ENCODE peak calls at places on chromosomes 3 and 15, in six cellular contexts. One of them, this sample, is unnamed.

GRCh38 chr15:60135961-60136360 is 131.8 kb downstream of the FOXB1 start:
- DNase-seq in hippocampal formation: peak
- DNase-seq in NCI-H748 treated with DMSO at 0.1 percent for 48 hours: no peak
- DNase-seq in Calu3: no peak
- DNase-seq in posterior vena cava: no peak
- DNase-seq in stimulated activated effector memory CD8-positive, alpha-beta T cell treated with anti-CD3 and anti-CD28 coated beads, Interleukin-12 subunit alpha, Interleukin-12 subunit beta, amount 100 ng/mL, for 72 hours: no peak
- DNase-seq in this sample: no peak

GRCh38 chr15:39429898-39430357 is 151.0 kb upstream of the THBS1 start:
- DNase-seq in hippocampal formation: no peak
- DNase-seq in NCI-H748 treated with DMSO at 0.1 percent for 48 hours: no peak
- DNase-seq in Calu3: peak
- DNase-seq in posterior vena cava: no peak
- DNase-seq in stimulated activated effector memory CD8-positive, alpha-beta T cell treated with anti-CD3 and anti-CD28 coated beads, Interleukin-12 subunit alpha, Interleukin-12 subunit beta, amount 100 ng/mL, for 72 hours: no peak
- DNase-seq in this sample: no peak

GRCh38 chr15:48373855-48374421 is 42.7 kb downstream of the DUT start:
- DNase-seq in hippocampal formation: no peak
- DNase-seq in NCI-H748 treated with DMSO at 0.1 percent for 48 hours: no peak
- DNase-seq in Calu3: peak
- DNase-seq in posterior vena cava: peak
- DNase-seq in stimulated activated effector memory CD8-positive, alpha-beta T cell treated with anti-CD3 and anti-CD28 coated beads, Interleukin-12 subunit alpha, Interleukin-12 subunit beta, amount 100 ng/mL, for 72 hours: no peak
- DNase-seq in this sample: no peak

GRCh38 chr3:33030802-33031201 is 66.1 kb downstream of the GLB1 start:
- DNase-seq in hippocampal formation: no peak
- DNase-seq in NCI-H748 treated with DMSO at 0.1 percent for 48 hours: no peak
- DNase-seq in Calu3: no peak
- DNase-seq in posterior vena cava: no peak
- DNase-seq in stimulated activated effector memory CD8-positive, alpha-beta T cell treated with anti-CD3 and anti-CD28 coated beads, Interleukin-12 subunit alpha, Interleukin-12 subunit beta, amount 100 ng/mL, for 72 hours: no peak
- DNase-seq in this sample: no peak

GRCh38 chr15:74132681-74133070 is 2.3 kb downstream of the ISLR2 start:
- DNase-seq in hippocampal formation: no peak
- DNase-seq in NCI-H748 treated with DMSO at 0.1 percent for 48 hours: no peak
- DNase-seq in Calu3: no peak
- DNase-seq in posterior vena cava: no peak
- DNase-seq in stimulated activated effector memory CD8-positive, alpha-beta T cell treated with anti-CD3 and anti-CD28 coated beads, Interleukin-12 subunit alpha, Interleukin-12 subunit beta, amount 100 ng/mL, for 72 hours: no peak
- DNase-seq in this sample: no peak

GRCh38 chr3:186217820-186218164 is 108.9 kb upstream of the ETV5 start:
- DNase-seq in hippocampal formation: no peak
- DNase-seq in NCI-H748 treated with DMSO at 0.1 percent for 48 hours: no peak
- DNase-seq in Calu3: no peak
- DNase-seq in posterior vena cava: no peak
- DNase-seq in stimulated activated effector memory CD8-positive, alpha-beta T cell treated with anti-CD3 and anti-CD28 coated beads, Interleukin-12 subunit alpha, Interleukin-12 subunit beta, amount 100 ng/mL, for 72 hours: no peak
- DNase-seq in this sample: no peak

GRCh38 chr3:53236112-53236841 is 19.5 kb downstream of the TKT start:
- DNase-seq in hippocampal formation: peak
- DNase-seq in NCI-H748 treated with DMSO at 0.1 percent for 48 hours: no peak
- DNase-seq in Calu3: peak
- DNase-seq in posterior vena cava: peak
- DNase-seq in stimulated activated effector memory CD8-positive, alpha-beta T cell treated with anti-CD3 and anti-CD28 coated beads, Interleukin-12 subunit alpha, Interleukin-12 subunit beta, amount 100 ng/mL, for 72 hours: no peak
- DNase-seq in this sample: no peak

GRCh38 chr3:164794099-164794498 is 284.2 kb downstream of the SI start:
- DNase-seq in hippocampal formation: no peak
- DNase-seq in NCI-H748 treated with DMSO at 0.1 percent for 48 hours: no peak
- DNase-seq in Calu3: no peak
- DNase-seq in posterior vena cava: no peak
- DNase-seq in stimulated activated effector memory CD8-positive, alpha-beta T cell treated with anti-CD3 and anti-CD28 coated beads, Interleukin-12 subunit alpha, Interleukin-12 subunit beta, amount 100 ng/mL, for 72 hours: no peak
- DNase-seq in this sample: no peak

GRCh38 chr3:138946554-138947302 is at the start of the genes FOXL2 and FOXL2NB:
- DNase-seq in hippocampal formation: no peak
- DNase-seq in NCI-H748 treated with DMSO at 0.1 percent for 48 hours: no peak
- DNase-seq in Calu3: peak
- DNase-seq in posterior vena cava: no peak
- DNase-seq in stimulated activated effector memory CD8-positive, alpha-beta T cell treated with anti-CD3 and anti-CD28 coated beads, Interleukin-12 subunit alpha, Interleukin-12 subunit beta, amount 100 ng/mL, for 72 hours: no peak
- DNase-seq in this sample: peak

GRCh38 chr3:40534283-40534682 is 9.5 kb downstream of the ZNF621 start:
- DNase-seq in hippocampal formation: no peak
- DNase-seq in NCI-H748 treated with DMSO at 0.1 percent for 48 hours: no peak
- DNase-seq in Calu3: no peak
- DNase-seq in posterior vena cava: no peak
- DNase-seq in stimulated activated effector memory CD8-positive, alpha-beta T cell treated with anti-CD3 and anti-CD28 coated beads, Interleukin-12 subunit alpha, Interleukin-12 subunit beta, amount 100 ng/mL, for 72 hours: no peak
- DNase-seq in this sample: no peak

GRCh38 chr3:157129782-157130137 is 30.2 kb downstream of the CCNL1 start:
- DNase-seq in hippocampal formation: peak
- DNase-seq in NCI-H748 treated with DMSO at 0.1 percent for 48 hours: no peak
- DNase-seq in Calu3: peak
- DNase-seq in posterior vena cava: no peak
- DNase-seq in stimulated activated effector memory CD8-positive, alpha-beta T cell treated with anti-CD3 and anti-CD28 coated beads, Interleukin-12 subunit alpha, Interleukin-12 subunit beta, amount 100 ng/mL, for 72 hours: no peak
- DNase-seq in this sample: no peak

GRCh38 chr15:41943543-41944312 is 28.6 kb downstream of the EHD4 start:
- DNase-seq in hippocampal formation: no peak
- DNase-seq in NCI-H748 treated with DMSO at 0.1 percent for 48 hours: no peak
- DNase-seq in Calu3: no peak
- DNase-seq in posterior vena cava: no peak
- DNase-seq in stimulated activated effector memory CD8-positive, alpha-beta T cell treated with anti-CD3 and anti-CD28 coated beads, Interleukin-12 subunit alpha, Interleukin-12 subunit beta, amount 100 ng/mL, for 72 hours: no peak
- DNase-seq in this sample: no peak

GRCh38 chr3:101484805-101485620 is 28.0 kb downstream of the SENP7 start:
- DNase-seq in hippocampal formation: no peak
- DNase-seq in NCI-H748 treated with DMSO at 0.1 percent for 48 hours: no peak
- DNase-seq in Calu3: peak
- DNase-seq in posterior vena cava: no peak
- DNase-seq in stimulated activated effector memory CD8-positive, alpha-beta T cell treated with anti-CD3 and anti-CD28 coated beads, Interleukin-12 subunit alpha, Interleukin-12 subunit beta, amount 100 ng/mL, for 72 hours: no peak
- DNase-seq in this sample: no peak

GRCh38 chr3:107987036-107987557 is 103.7 kb downstream of the CD47 start:
- DNase-seq in hippocampal formation: no peak
- DNase-seq in NCI-H748 treated with DMSO at 0.1 percent for 48 hours: peak
- DNase-seq in Calu3: peak
- DNase-seq in posterior vena cava: peak
- DNase-seq in stimulated activated effector memory CD8-positive, alpha-beta T cell treated with anti-CD3 and anti-CD28 coated beads, Interleukin-12 subunit alpha, Interleukin-12 subunit beta, amount 100 ng/mL, for 72 hours: no peak
- DNase-seq in this sample: peak

GRCh38 chr3:49790626-49791411 is 4.5 kb upstream of the IP6K1 start:
- DNase-seq in hippocampal formation: no peak
- DNase-seq in NCI-H748 treated with DMSO at 0.1 percent for 48 hours: no peak
- DNase-seq in Calu3: no peak
- DNase-seq in posterior vena cava: peak
- DNase-seq in stimulated activated effector memory CD8-positive, alpha-beta T cell treated with anti-CD3 and anti-CD28 coated beads, Interleukin-12 subunit alpha, Interleukin-12 subunit beta, amount 100 ng/mL, for 72 hours: no peak
- DNase-seq in this sample: no peak

GRCh38 chr3:174488527-174488926 is 370.6 kb upstream of the NAALADL2 start:
- DNase-seq in hippocampal formation: no peak
- DNase-seq in NCI-H748 treated with DMSO at 0.1 percent for 48 hours: no peak
- DNase-seq in Calu3: no peak
- DNase-seq in posterior vena cava: no peak
- DNase-seq in stimulated activated effector memory CD8-positive, alpha-beta T cell treated with anti-CD3 and anti-CD28 coated beads, Interleukin-12 subunit alpha, Interleukin-12 subunit beta, amount 100 ng/mL, for 72 hours: no peak
- DNase-seq in this sample: no peak

GRCh38 chr3:141076026-141076797 is 25.1 kb downstream of the SPSB4 start:
- DNase-seq in hippocampal formation: no peak
- DNase-seq in NCI-H748 treated with DMSO at 0.1 percent for 48 hours: no peak
- DNase-seq in Calu3: no peak
- DNase-seq in posterior vena cava: no peak
- DNase-seq in stimulated activated effector memory CD8-positive, alpha-beta T cell treated with anti-CD3 and anti-CD28 coated beads, Interleukin-12 subunit alpha, Interleukin-12 subunit beta, amount 100 ng/mL, for 72 hours: no peak
- DNase-seq in this sample: no peak

GRCh38 chr3:34725774-34726173 is 913.6 kb upstream of the ARPP21 start:
- DNase-seq in hippocampal formation: no peak
- DNase-seq in NCI-H748 treated with DMSO at 0.1 percent for 48 hours: no peak
- DNase-seq in Calu3: no peak
- DNase-seq in posterior vena cava: no peak
- DNase-seq in stimulated activated effector memory CD8-positive, alpha-beta T cell treated with anti-CD3 and anti-CD28 coated beads, Interleukin-12 subunit alpha, Interleukin-12 subunit beta, amount 100 ng/mL, for 72 hours: no peak
- DNase-seq in this sample: no peak

GRCh38 chr15:65996901-65997300 is 127.6 kb downstream of the RAB11A start:
- DNase-seq in hippocampal formation: no peak
- DNase-seq in NCI-H748 treated with DMSO at 0.1 percent for 48 hours: no peak
- DNase-seq in Calu3: no peak
- DNase-seq in posterior vena cava: no peak
- DNase-seq in stimulated activated effector memory CD8-positive, alpha-beta T cell treated with anti-CD3 and anti-CD28 coated beads, Interleukin-12 subunit alpha, Interleukin-12 subunit beta, amount 100 ng/mL, for 72 hours: no peak
- DNase-seq in this sample: no peak

GRCh38 chr3:5430701-5431100 is 243.2 kb downstream of the EDEM1 start:
- DNase-seq in hippocampal formation: no peak
- DNase-seq in NCI-H748 treated with DMSO at 0.1 percent for 48 hours: no peak
- DNase-seq in Calu3: no peak
- DNase-seq in posterior vena cava: no peak
- DNase-seq in stimulated activated effector memory CD8-positive, alpha-beta T cell treated with anti-CD3 and anti-CD28 coated beads, Interleukin-12 subunit alpha, Interleukin-12 subunit beta, amount 100 ng/mL, for 72 hours: no peak
- DNase-seq in this sample: no peak

GRCh38 chr15:40098489-40099261 is 10.0 kb downstream of the BMF start:
- DNase-seq in hippocampal formation: peak
- DNase-seq in NCI-H748 treated with DMSO at 0.1 percent for 48 hours: peak
- DNase-seq in Calu3: peak
- DNase-seq in posterior vena cava: peak
- DNase-seq in stimulated activated effector memory CD8-positive, alpha-beta T cell treated with anti-CD3 and anti-CD28 coated beads, Interleukin-12 subunit alpha, Interleukin-12 subunit beta, amount 100 ng/mL, for 72 hours: peak
- DNase-seq in this sample: peak

GRCh38 chr15:41568350-41569017 is 9.5 kb downstream of the TYRO3 start:
- DNase-seq in hippocampal formation: peak
- DNase-seq in NCI-H748 treated with DMSO at 0.1 percent for 48 hours: no peak
- DNase-seq in Calu3: peak
- DNase-seq in posterior vena cava: no peak
- DNase-seq in stimulated activated effector memory CD8-positive, alpha-beta T cell treated with anti-CD3 and anti-CD28 coated beads, Interleukin-12 subunit alpha, Interleukin-12 subunit beta, amount 100 ng/mL, for 72 hours: no peak
- DNase-seq in this sample: no peak

GRCh38 chr3:113532698-113533533 is 561 bp downstream of the SIDT1 start:
- DNase-seq in hippocampal formation: no peak
- DNase-seq in NCI-H748 treated with DMSO at 0.1 percent for 48 hours: no peak
- DNase-seq in Calu3: no peak
- DNase-seq in posterior vena cava: peak
- DNase-seq in stimulated activated effector memory CD8-positive, alpha-beta T cell treated with anti-CD3 and anti-CD28 coated beads, Interleukin-12 subunit alpha, Interleukin-12 subunit beta, amount 100 ng/mL, for 72 hours: peak
- DNase-seq in this sample: peak

GRCh38 chr3:184260571-184261269 is 633 bp downstream of the CAMK2N2 start:
- DNase-seq in hippocampal formation: no peak
- DNase-seq in NCI-H748 treated with DMSO at 0.1 percent for 48 hours: no peak
- DNase-seq in Calu3: no peak
- DNase-seq in posterior vena cava: peak
- DNase-seq in stimulated activated effector memory CD8-positive, alpha-beta T cell treated with anti-CD3 and anti-CD28 coated beads, Interleukin-12 subunit alpha, Interleukin-12 subunit beta, amount 100 ng/mL, for 72 hours: no peak
- DNase-seq in this sample: no peak

GRCh38 chr3:4979401-4980228 is at the start of gene BHLHE40:
- DNase-seq in hippocampal formation: no peak
- DNase-seq in NCI-H748 treated with DMSO at 0.1 percent for 48 hours: no peak
- DNase-seq in Calu3: no peak
- DNase-seq in posterior vena cava: no peak
- DNase-seq in stimulated activated effector memory CD8-positive, alpha-beta T cell treated with anti-CD3 and anti-CD28 coated beads, Interleukin-12 subunit alpha, Interleukin-12 subunit beta, amount 100 ng/mL, for 72 hours: peak
- DNase-seq in this sample: no peak

GRCh38 chr3:27939510-27939909 is 217.4 kb upstream of the EOMES start:
- DNase-seq in hippocampal formation: no peak
- DNase-seq in NCI-H748 treated with DMSO at 0.1 percent for 48 hours: no peak
- DNase-seq in Calu3: no peak
- DNase-seq in posterior vena cava: no peak
- DNase-seq in stimulated activated effector memory CD8-positive, alpha-beta T cell treated with anti-CD3 and anti-CD28 coated beads, Interleukin-12 subunit alpha, Interleukin-12 subunit beta, amount 100 ng/mL, for 72 hours: no peak
- DNase-seq in this sample: no peak

This sample was measured in lower leg skin.